ENCODE peak calls at places on chromosomes 7 and 10, in ten cellular contexts. C is GM10248, A is B cell, K is stomach, G is neural crest cell, Q is NB4, M is GM13977, T is tibial nerve, I is left ventricle myocardium inferior, Y is tibial artery. V is an unnamed sample.

GRCh38 chr10:43806851-43807640 is 158.4 kb upstream of the ZNF32 start:
- DNase-seq in C (no peak), A (no peak), K (no peak), G (no peak), Q (no peak), M (no peak), T (no peak), I (no peak), Y (no peak), V (no peak)

GRCh38 chr10:120336910-120337540 is 120.0 kb upstream of the PLPP4 start:
- DNase-seq in C (peak), A (peak), K (peak), G (peak), Q (peak), M (peak), T (peak), I (no peak), Y (no peak), V (peak)

GRCh38 chr7:141200191-141201108 is 126.6 kb downstream of the TMEM178B start:
- DNase-seq in C (no peak), A (no peak), K (no peak), G (no peak), Q (no peak), M (no peak), T (no peak), I (no peak), Y (no peak), V (no peak)

GRCh38 chr10:7488418-7488829 is 77.6 kb upstream of the SFMBT2 start:
- DNase-seq in C (no peak), A (no peak), K (no peak), G (no peak), Q (peak), M (no peak), T (peak), I (no peak), Y (no peak), V (no peak)

GRCh38 chr7:152180048-152180447 is 154.6 kb downstream of the GALNT11 start:
- DNase-seq in C (no peak), A (no peak), K (no peak), G (no peak), Q (no peak), M (no peak), T (no peak), I (no peak), Y (no peak), V (no peak)

GRCh38 chr7:13982940-13983677 is 6.4 kb downstream of the ETV1 start:
- DNase-seq in C (no peak), A (no peak), K (no peak), G (no peak), Q (no peak), M (no peak), T (no peak), I (no peak), Y (no peak), V (no peak)

GRCh38 chr10:89502556-89502955 is 32.8 kb downstream of the SLC16A12 start:
- DNase-seq in C (no peak), A (no peak), K (no peak), G (no peak), Q (no peak), M (no peak), T (no peak), I (no peak), Y (no peak), V (no peak)

GRCh38 chr7:55063036-55063435 is 44.2 kb downstream of the EGFR start:
- DNase-seq in C (no peak), A (no peak), K (no peak), G (no peak), Q (no peak), M (no peak), T (no peak), I (no peak), Y (no peak), V (no peak)

GRCh38 chr7:53426145-53426750 is 390.8 kb downstream of the POM121L12 start:
- DNase-seq in C (no peak), A (no peak), K (no peak), G (no peak), Q (no peak), M (no peak), T (no peak), I (no peak), Y (no peak), V (no peak)

GRCh38 chr10:124306922-124307371 is 111.8 kb downstream of the OAT start:
- DNase-seq in C (no peak), A (no peak), K (no peak), G (no peak), Q (peak), M (no peak), T (no peak), I (no peak), Y (peak), V (no peak)

GRCh38 chr7:20577362-20578069 is 38.0 kb upstream of the ABCB5 start:
- DNase-seq in C (no peak), A (no peak), K (no peak), G (no peak), Q (no peak), M (no peak), T (no peak), I (no peak), Y (no peak), V (no peak)

GRCh38 chr10:108629843-108630242 is 1293.5 kb downstream of the XPNPEP1 start:
- DNase-seq in C (no peak), A (no peak), K (no peak), G (no peak), Q (no peak), M (no peak), T (no peak), I (no peak), Y (no peak), V (no peak)

GRCh38 chr10:28302012-28302667 is 724 bp downstream of the MPP7 start:
- DNase-seq in C (no peak), A (no peak), K (no peak), G (no peak), Q (peak), M (no peak), T (peak), I (no peak), Y (peak), V (no peak)

GRCh38 chr10:77313066-77313750 is 324.4 kb downstream of the KCNMA1 start:
- DNase-seq in C (no peak), A (no peak), K (no peak), G (no peak), Q (no peak), M (no peak), T (no peak), I (no peak), Y (no peak), V (no peak)

GRCh38 chr7:84025332-84025927 is 169.2 kb downstream of the SEMA3A start:
- DNase-seq in C (no peak), A (no peak), K (no peak), G (no peak), Q (no peak), M (no peak), T (no peak), I (no peak), Y (no peak), V (no peak)

GRCh38 chr10:110584006-110584405 is 16.5 kb downstream of the SMC3 start:
- DNase-seq in C (no peak), A (no peak), K (no peak), G (no peak), Q (no peak), M (no peak), T (no peak), I (no peak), Y (no peak), V (no peak)

GRCh38 chr7:44093102-44093641 is 10.8 kb upstream of the POLM start:
- DNase-seq in C (no peak), A (no peak), K (no peak), G (no peak), Q (no peak), M (no peak), T (no peak), I (no peak), Y (no peak), V (no peak)

DNA sequence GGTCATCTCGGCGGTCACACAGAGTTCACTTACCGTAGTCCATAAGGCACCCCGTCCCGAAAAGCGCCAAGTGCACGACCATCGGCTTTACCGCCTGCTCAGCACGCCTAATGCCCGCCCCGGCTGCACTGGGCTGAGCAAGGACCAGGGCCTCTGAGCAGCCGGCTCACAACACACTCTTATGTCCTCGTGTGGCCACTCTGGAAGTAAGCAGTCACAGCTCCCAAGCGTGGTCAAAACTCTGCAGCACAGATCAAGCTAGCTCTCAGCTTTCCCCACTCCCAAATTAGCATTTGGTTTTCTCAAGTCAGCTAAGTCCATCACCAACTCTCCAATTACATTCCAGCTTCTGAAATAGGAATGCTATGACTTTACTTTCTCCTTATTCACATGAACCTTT is 57.7 kb downstream of the MAD1L1 start:
- DNase-seq in C (no peak), A (no peak), K (no peak), G (no peak), Q (no peak), M (no peak), T (no peak), I (no peak), Y (peak), V (no peak)
- TF ChIP-seq CTCF in C (no peak), A (no peak), K (no peak), G (no peak), Q (no peak), M (no peak), T (no peak), I (peak), Y (no peak), V (no peak)

GRCh38 chr7:51226916-51227535 is 89.6 kb downstream of the COBL start:
- DNase-seq in C (no peak), A (no peak), K (no peak), G (no peak), Q (no peak), M (no peak), T (no peak), I (no peak), Y (no peak), V (no peak)

GRCh38 chr7:51222916-51223315 is 93.7 kb downstream of the COBL start:
- DNase-seq in C (no peak), A (no peak), K (no peak), G (no peak), Q (no peak), M (no peak), T (no peak), I (no peak), Y (no peak), V (no peak)

GRCh38 chr7:51223505-51223904 is 93.1 kb downstream of the COBL start:
- DNase-seq in C (no peak), A (no peak), K (no peak), G (no peak), Q (no peak), M (no peak), T (no peak), I (no peak), Y (no peak), V (no peak)

GRCh38 chr7:51226042-51226755 is 90.4 kb downstream of the COBL start:
- DNase-seq in C (no peak), A (no peak), K (no peak), G (no peak), Q (no peak), M (no peak), T (no peak), I (no peak), Y (no peak), V (no peak)

DNA sequence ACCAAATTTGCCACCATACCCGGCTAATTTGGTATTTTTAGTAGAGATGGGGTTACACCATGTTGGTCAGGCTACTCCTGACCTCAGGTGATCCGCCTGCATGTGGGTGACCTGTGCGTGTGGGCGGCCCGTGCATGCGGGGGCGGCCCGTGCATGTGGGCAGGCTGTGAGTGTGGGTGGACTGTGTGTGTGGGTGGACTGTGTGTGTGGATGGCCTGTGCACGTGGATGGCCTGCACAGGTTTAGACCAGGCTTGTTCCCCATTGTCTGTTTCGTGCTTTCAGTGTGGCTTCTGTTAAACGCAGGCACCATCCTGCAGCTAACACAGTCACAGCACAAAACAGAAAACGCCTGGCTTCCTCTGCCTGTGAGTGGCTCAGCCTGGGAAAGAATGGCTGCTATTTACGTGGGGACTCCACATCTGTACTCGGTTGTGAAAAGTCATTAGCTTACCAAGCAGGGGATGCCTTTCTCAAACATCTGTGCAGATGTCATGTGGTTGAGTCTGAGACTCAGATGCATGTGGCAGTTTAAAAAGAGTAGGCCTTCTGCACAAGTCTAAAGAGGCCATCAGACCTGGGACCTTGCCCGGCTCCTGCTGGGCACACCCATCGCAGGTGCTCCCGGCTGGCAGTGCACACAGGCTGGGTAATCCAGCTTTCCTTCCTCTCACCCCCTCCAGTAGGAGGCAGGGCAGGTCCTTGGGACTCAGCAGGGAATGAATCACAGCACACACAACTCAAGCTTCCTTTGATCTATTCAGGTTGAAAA is 91.6 kb downstream of the COBL start:
- DNase-seq in C (no peak), A (no peak), K (peak), G (no peak), Q (no peak), M (no peak), T (no peak), I (no peak), Y (no peak), V (no peak)
- TF ChIP-seq CTCF in C (no peak), A (no peak), K (no peak), G (no peak), Q (no peak), M (no peak), T (no peak), I (peak), Y (no peak), V (no peak)

GRCh38 chr7:139490130-139490529 is 6.7 kb upstream of the KLRG2 start:
- DNase-seq in C (no peak), A (no peak), K (peak), G (no peak), Q (no peak), M (no peak), T (peak), I (no peak), Y (no peak), V (no peak)
- TF ChIP-seq CTCF in C (no peak), A (no peak), K (no peak), G (no peak), Q (no peak), M (no peak), T (no peak), I (no peak), Y (no peak), V (no peak)

GRCh38 chr10:12974123-12974844 is 27.2 kb downstream of the CCDC3 start:
- DNase-seq in C (no peak), A (no peak), K (no peak), G (no peak), Q (no peak), M (no peak), T (no peak), I (no peak), Y (no peak), V (no peak)

GRCh38 chr10:12974845-12975199 is 26.7 kb downstream of the CCDC3 start:
- DNase-seq in C (no peak), A (no peak), K (no peak), G (no peak), Q (no peak), M (no peak), T (no peak), I (no peak), Y (no peak), V (no peak)

GRCh38 chr10:12975906-12976305 is 25.6 kb downstream of the CCDC3 start:
- DNase-seq in C (no peak), A (no peak), K (no peak), G (no peak), Q (no peak), M (no peak), T (no peak), I (no peak), Y (no peak), V (no peak)

GRCh38 chr10:12973149-12973718 is 28.3 kb downstream of the CCDC3 start:
- DNase-seq in C (no peak), A (no peak), K (no peak), G (no peak), Q (peak), M (no peak), T (no peak), I (no peak), Y (no peak), V (no peak)

DNA sequence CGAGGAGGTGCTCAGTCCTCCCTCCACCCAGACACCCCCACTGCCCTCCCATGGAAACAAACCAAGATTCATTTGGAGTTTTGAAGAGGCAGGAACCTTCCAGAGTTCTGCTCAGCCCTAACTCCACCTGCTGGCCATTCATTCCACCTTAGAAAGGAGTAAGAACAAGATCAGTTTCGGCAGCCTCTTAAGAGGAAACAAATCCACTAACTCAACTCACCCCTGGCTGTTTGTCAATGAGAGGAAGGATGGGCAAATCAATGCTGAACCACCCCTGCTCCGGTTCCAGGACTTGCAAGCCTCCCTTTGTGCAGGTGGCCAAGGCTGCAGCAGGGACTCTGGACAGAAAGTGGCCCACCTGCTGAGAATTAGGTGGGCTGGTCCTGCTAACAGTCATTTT is 26.2 kb downstream of the CCDC3 start:
- DNase-seq in C (peak), A (no peak), K (no peak), G (no peak), Q (peak), M (no peak), T (no peak), I (no peak), Y (no peak), V (no peak)
- TF ChIP-seq CTCF in C (no peak), A (no peak), K (no peak), G (peak), Q (peak), M (peak), T (no peak), I (peak), Y (peak), V (no peak)

GRCh38 chr10:107585630-107586029 is 421.1 kb upstream of the SORCS1 start:
- DNase-seq in C (no peak), A (no peak), K (no peak), G (no peak), Q (peak), M (no peak), T (no peak), I (no peak), Y (no peak), V (no peak)

GRCh38 chr10:107583974-107584373 is 419.5 kb upstream of the SORCS1 start:
- DNase-seq in C (no peak), A (no peak), K (no peak), G (no peak), Q (no peak), M (no peak), T (no peak), I (no peak), Y (no peak), V (no peak)

GRCh38 chr10:107589081-107589480 is 424.6 kb upstream of the SORCS1 start:
- DNase-seq in C (no peak), A (no peak), K (no peak), G (no peak), Q (no peak), M (no peak), T (no peak), I (no peak), Y (no peak), V (no peak)
- TF ChIP-seq CTCF in C (no peak), A (no peak), K (no peak), G (no peak), Q (no peak), M (no peak), T (no peak), I (no peak), Y (no peak), V (no peak)

GRCh38 chr10:51273572-51273971 is 199.3 kb downstream of the PRKG1 start:
- DNase-seq in C (no peak), A (no peak), K (no peak), G (no peak), Q (peak), M (no peak), T (no peak), I (no peak), Y (no peak), V (no peak)
- TF ChIP-seq CTCF in C (no peak), A (no peak), K (no peak), G (no peak), Q (no peak), M (no peak), T (no peak), I (no peak), Y (no peak), V (no peak)

DNA sequence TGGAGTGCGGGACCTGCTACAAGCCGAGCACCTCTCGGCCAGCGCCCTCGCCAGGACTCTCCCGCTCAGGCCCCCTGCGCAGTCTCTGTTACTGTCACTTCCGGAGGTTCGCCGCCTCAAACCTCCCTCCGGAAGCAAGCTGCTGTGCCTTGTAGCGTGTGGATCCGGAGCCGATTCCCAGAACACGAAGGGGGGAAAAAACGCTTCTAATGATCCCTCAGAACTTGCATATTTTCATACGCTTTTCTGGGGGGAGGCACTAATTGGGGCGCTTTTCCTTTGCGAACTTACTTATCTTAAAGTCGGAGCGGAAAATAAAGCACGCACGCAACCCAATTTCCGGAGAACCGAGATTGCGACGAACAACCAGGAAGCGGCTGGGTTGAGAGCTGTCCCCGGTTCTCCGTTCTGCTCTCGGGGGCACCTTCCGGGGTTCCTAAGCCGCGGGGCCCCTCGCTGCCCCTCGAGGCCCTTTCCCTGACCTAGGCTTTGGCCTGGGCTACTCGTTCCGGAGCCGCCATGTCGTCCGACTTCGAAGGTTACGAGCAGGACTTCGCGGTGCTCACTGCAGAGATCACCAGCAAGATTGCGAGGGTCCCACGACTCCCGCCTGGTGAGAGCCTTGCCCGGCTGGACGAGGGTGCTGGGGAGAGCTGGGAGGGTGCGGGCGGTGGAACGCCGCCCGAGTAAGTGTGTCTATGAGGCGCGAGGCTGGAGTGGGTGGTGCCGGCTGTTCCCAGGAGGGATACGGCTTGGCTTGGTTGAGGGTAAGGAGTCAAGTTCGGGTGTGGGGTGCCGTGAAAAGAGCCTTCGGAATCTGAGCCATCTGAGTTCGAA is at the start of the genes VTI1A and ZDHHC6:
- DNase-seq in C (peak), A (peak), K (peak), G (peak), Q (peak), M (peak), T (peak), I (peak), Y (peak), V (peak)
- TF ChIP-seq CTCF in C (no peak), A (peak), K (no peak), G (no peak), Q (no peak), M (peak), T (peak), I (peak), Y (no peak), V (no peak)

GRCh38 chr10:65219444-65219843 is 1698.2 kb downstream of the REEP3 start:
- DNase-seq in C (no peak), A (no peak), K (no peak), G (no peak), Q (no peak), M (no peak), T (no peak), I (no peak), Y (no peak), V (no peak)
- TF ChIP-seq CTCF in C (no peak), A (no peak), K (no peak), G (no peak), Q (no peak), M (no peak), T (no peak), I (no peak), Y (no peak), V (no peak)

GRCh38 chr10:35600193-35600592 is 4.9 kb upstream of the GJD4 start:
- DNase-seq in C (no peak), A (no peak), K (no peak), G (no peak), Q (peak), M (no peak), T (no peak), I (no peak), Y (no peak), V (no peak)
- TF ChIP-seq CTCF in C (peak), A (no peak), K (no peak), G (no peak), Q (peak), M (no peak), T (no peak), I (no peak), Y (no peak), V (no peak)

DNA sequence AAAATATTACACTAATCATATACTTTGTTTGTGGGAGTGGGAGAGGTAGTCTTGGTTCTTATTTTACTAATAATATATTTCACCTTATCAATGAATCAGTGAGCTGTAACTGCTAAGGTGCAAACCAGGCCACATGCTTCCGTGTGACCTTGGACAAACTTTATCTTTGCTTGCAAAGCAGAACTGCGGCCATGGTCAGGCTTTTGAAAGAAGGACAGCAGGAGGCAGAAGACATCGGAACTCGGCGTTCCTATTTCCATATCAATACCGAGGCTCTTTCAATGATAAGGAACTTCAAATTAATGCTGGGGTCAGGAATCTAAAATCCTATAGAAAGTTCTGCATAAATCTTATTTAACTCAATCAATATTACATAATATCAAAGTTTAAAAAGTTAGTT is 491.9 kb upstream of the PFKP start:
- DNase-seq in C (no peak), A (no peak), K (no peak), G (no peak), Q (no peak), M (no peak), T (no peak), I (no peak), Y (no peak), V (no peak)
- TF ChIP-seq CTCF in C (no peak), A (no peak), K (no peak), G (no peak), Q (no peak), M (no peak), T (no peak), I (no peak), Y (no peak), V (no peak)